ENCODE peak calls at places on chromosomes 2 and 18, in eight cellular contexts. F is AG10803, A is testis, I is HFF-Myc, Q is heart right ventricle, O is coronary artery, D is brain microvascular endothelial cell, H is PC-3. S is an unnamed sample.

GRCh38 chr18:79111483-79111882 is 42.3 kb downstream of the ATP9B start:
- DNase-seq in F (no peak), A (no peak), I (no peak), Q (no peak), O (no peak), D (no peak), H (no peak), S (no peak)

GRCh38 chr18:41771971-41772370 is 183.1 kb upstream of the PIK3C3 start:
- DNase-seq in F (no peak), A (no peak), I (no peak), Q (no peak), O (no peak), D (no peak), H (no peak), S (no peak)

GRCh38 chr2:53515435-53516332 is 251.9 kb upstream of the CHAC2 start:
- DNase-seq in F (no peak), A (peak), I (no peak), Q (no peak), O (no peak), D (no peak), H (peak), S (peak)

GRCh38 chr2:27095745-27096651 is 9.4 kb downstream of the KHK start:
- DNase-seq in F (peak), A (peak), I (no peak), Q (peak), O (no peak), D (peak), H (peak), S (peak)

GRCh38 chr18:66757946-66758345 is 154.1 kb upstream of the CDH19 start:
- DNase-seq in F (no peak), A (no peak), I (no peak), Q (no peak), O (no peak), D (no peak), H (no peak), S (no peak)

GRCh38 chr18:13239557-13239956 is 21.0 kb downstream of the LDLRAD4 start:
- DNase-seq in F (no peak), A (no peak), I (no peak), Q (no peak), O (peak), D (no peak), H (no peak), S (no peak)

GRCh38 chr18:64110692-64111480 is 38.0 kb downstream of the LINC00305 start:
- DNase-seq in F (no peak), A (no peak), I (no peak), Q (no peak), O (no peak), D (peak), H (no peak), S (peak)

GRCh38 chr2:120221616-120222015 is 1.6 kb downstream of the TMEM185B start:
- DNase-seq in F (no peak), A (peak), I (no peak), Q (no peak), O (peak), D (no peak), H (no peak), S (no peak)

GRCh38 chr2:54768772-54769428 is 45.4 kb downstream of the EML6 start:
- DNase-seq in F (peak), A (no peak), I (no peak), Q (no peak), O (no peak), D (no peak), H (no peak), S (no peak)

GRCh38 chr2:238754259-238754658 is 93.6 kb upstream of the TWIST2 start:
- DNase-seq in F (no peak), A (no peak), I (no peak), Q (no peak), O (no peak), D (no peak), H (peak), S (no peak)

GRCh38 chr18:13178976-13179375 is 39.6 kb upstream of the LDLRAD4 start:
- DNase-seq in F (no peak), A (no peak), I (peak), Q (no peak), O (no peak), D (no peak), H (peak), S (no peak)

GRCh38 chr2:168649105-168649504 is 153.3 kb upstream of the NOSTRIN start:
- DNase-seq in F (no peak), A (no peak), I (no peak), Q (peak), O (no peak), D (no peak), H (no peak), S (no peak)

GRCh38 chr18:24054130-24054529 is 39.6 kb downstream of the TTC39C start:
- DNase-seq in F (peak), A (no peak), I (no peak), Q (no peak), O (no peak), D (no peak), H (no peak), S (no peak)

GRCh38 chr18:8984131-8984670 is 118.3 kb upstream of the NDUFV2 start:
- DNase-seq in F (no peak), A (no peak), I (no peak), Q (no peak), O (no peak), D (no peak), H (no peak), S (no peak)

GRCh38 chr2:234836251-234836650 is 115.6 kb upstream of the SH3BP4 start:
- DNase-seq in F (no peak), A (peak), I (no peak), Q (no peak), O (no peak), D (no peak), H (no peak), S (no peak)

GRCh38 chr2:191593622-191594416 is 84.1 kb upstream of the NABP1 start:
- DNase-seq in F (peak), A (no peak), I (no peak), Q (no peak), O (no peak), D (no peak), H (peak), S (peak)

GRCh38 chr2:32472605-32473004 is 115.8 kb downstream of the BIRC6 start:
- DNase-seq in F (no peak), A (no peak), I (no peak), Q (no peak), O (no peak), D (no peak), H (no peak), S (no peak)

GRCh38 chr2:173191601-173192000 is 116.0 kb downstream of the MAP3K20 start:
- DNase-seq in F (peak), A (no peak), I (no peak), Q (no peak), O (no peak), D (peak), H (peak), S (no peak)

GRCh38 chr2:212936572-212936971 is 214.8 kb downstream of the IKZF2 start:
- DNase-seq in F (no peak), A (no peak), I (no peak), Q (no peak), O (no peak), D (no peak), H (no peak), S (no peak)

GRCh38 chr2:161983896-161984295 is 90.1 kb downstream of the DPP4 start:
- DNase-seq in F (no peak), A (no peak), I (peak), Q (no peak), O (no peak), D (peak), H (peak), S (peak)

GRCh38 chr2:196939381-196939780 is 12.9 kb upstream of the PGAP1 start:
- DNase-seq in F (peak), A (no peak), I (no peak), Q (no peak), O (no peak), D (peak), H (peak), S (peak)

GRCh38 chr2:144707927-144708326 is 188.0 kb upstream of the ZEB2 start:
- DNase-seq in F (peak), A (no peak), I (no peak), Q (no peak), O (no peak), D (peak), H (no peak), S (no peak)

GRCh38 chr2:68756178-68756577 is 21.6 kb downstream of the ARHGAP25 start:
- DNase-seq in F (no peak), A (no peak), I (no peak), Q (no peak), O (no peak), D (no peak), H (no peak), S (no peak)

GRCh38 chr18:9531791-9532410 is 56.6 kb downstream of the RALBP1 start:
- DNase-seq in F (peak), A (no peak), I (no peak), Q (no peak), O (no peak), D (peak), H (no peak), S (no peak)

GRCh38 chr2:45944075-45944474 is 292.6 kb downstream of the PRKCE start:
- DNase-seq in F (peak), A (no peak), I (peak), Q (no peak), O (peak), D (peak), H (peak), S (peak)

GRCh38 chr2:231807020-231807419 is 20.8 kb downstream of the COPS7B start:
- DNase-seq in F (peak), A (no peak), I (peak), Q (no peak), O (no peak), D (no peak), H (no peak), S (no peak)

GRCh38 chr2:241620419-241620769 is 16.6 kb downstream of the THAP4 start:
- DNase-seq in F (peak), A (no peak), I (no peak), Q (no peak), O (no peak), D (peak), H (peak), S (peak)

GRCh38 chr18:58241877-58242276 is 197.9 kb downstream of the NEDD4L start:
- DNase-seq in F (peak), A (no peak), I (no peak), Q (no peak), O (no peak), D (peak), H (peak), S (peak)

GRCh38 chr2:122203523-122203922 is 448.1 kb downstream of the TSN start:
- DNase-seq in F (peak), A (peak), I (no peak), Q (no peak), O (no peak), D (peak), H (peak), S (peak)

GRCh38 chr2:41922177-41922576 is 125.6 kb upstream of the PKDCC start:
- DNase-seq in F (peak), A (no peak), I (no peak), Q (no peak), O (peak), D (no peak), H (no peak), S (peak)

GRCh38 chr2:233807215-233807865 is 29.2 kb downstream of the MROH2A start:
- DNase-seq in F (no peak), A (peak), I (no peak), Q (no peak), O (peak), D (no peak), H (peak), S (no peak)

GRCh38 chr2:152558174-152559091 is 158.8 kb downstream of the PRPF40A start:
- DNase-seq in F (peak), A (no peak), I (peak), Q (no peak), O (no peak), D (peak), H (peak), S (peak)

GRCh38 chr2:165877565-165878550 is 75.7 kb downstream of the TTC21B start:
- DNase-seq in F (peak), A (no peak), I (no peak), Q (no peak), O (no peak), D (no peak), H (peak), S (peak)

DNA sequence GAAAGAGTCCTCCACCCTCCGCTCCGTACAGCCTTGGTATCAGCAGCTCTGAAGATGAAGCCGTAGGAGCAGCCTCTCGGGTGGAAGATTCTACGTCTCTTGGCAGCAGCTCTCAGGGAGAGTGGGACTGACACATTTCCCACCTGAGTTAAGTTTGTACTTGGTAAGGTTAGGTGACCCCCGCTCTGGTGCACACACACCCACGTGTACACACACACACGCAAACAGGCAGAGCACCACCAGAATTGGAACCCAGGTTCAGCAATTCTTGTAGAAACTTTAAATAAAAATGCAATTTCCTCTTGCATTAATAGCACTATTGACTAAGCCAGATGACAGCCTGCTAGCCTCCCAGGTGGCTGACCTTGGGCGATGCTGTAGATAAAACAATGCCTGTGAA is 111.5 kb downstream of the MBP start:
- DNase-seq in F (no peak), A (no peak), I (no peak), Q (no peak), O (no peak), D (no peak), H (no peak), S (no peak)
- TF ChIP-seq CTCF in F (no peak), A (no peak), I (no peak), Q (no peak), O (no peak), D (no peak), H (no peak), S (no peak)

DNA sequence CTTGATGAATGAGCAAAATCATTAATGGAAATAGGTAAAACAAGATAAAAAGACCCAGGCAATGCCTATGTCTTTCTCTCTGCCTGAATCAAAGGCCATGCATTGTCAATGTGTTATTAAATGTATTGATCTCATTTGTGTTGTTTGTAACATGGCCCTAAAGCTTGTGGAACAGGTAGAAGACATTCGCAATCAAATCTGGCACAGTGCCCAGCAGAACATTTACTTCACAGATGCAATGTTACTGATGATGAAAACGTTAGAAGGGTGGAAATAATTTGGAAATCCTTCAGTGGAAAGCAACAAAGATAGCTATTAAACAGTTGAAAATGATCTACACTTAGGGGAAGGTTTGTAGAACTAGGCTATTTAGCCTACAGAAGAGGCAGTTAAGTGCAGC is 368.3 kb downstream of the EPHA4 start:
- DNase-seq in F (no peak), A (no peak), I (no peak), Q (no peak), O (no peak), D (no peak), H (no peak), S (no peak)
- H3K4me3 ChIP-seq in F (no peak), A (no peak), I (no peak), Q (no peak), O (no peak), D (no peak), H (no peak), S (no peak)

GRCh38 chr2:101884423-101884822 is 107.3 kb upstream of the IL1R2 start:
- DNase-seq in F (no peak), A (no peak), I (no peak), Q (no peak), O (no peak), D (no peak), H (no peak), S (no peak)

GRCh38 chr2:101882948-101883347 is 108.8 kb upstream of the IL1R2 start:
- DNase-seq in F (no peak), A (no peak), I (no peak), Q (no peak), O (no peak), D (no peak), H (no peak), S (no peak)

GRCh38 chr2:101881131-101881530 is 110.6 kb upstream of the IL1R2 start:
- DNase-seq in F (peak), A (no peak), I (no peak), Q (no peak), O (no peak), D (no peak), H (peak), S (no peak)

GRCh38 chr2:101887328-101887727 is 104.4 kb upstream of the IL1R2 start:
- DNase-seq in F (no peak), A (no peak), I (no peak), Q (no peak), O (no peak), D (no peak), H (no peak), S (peak)

DNA sequence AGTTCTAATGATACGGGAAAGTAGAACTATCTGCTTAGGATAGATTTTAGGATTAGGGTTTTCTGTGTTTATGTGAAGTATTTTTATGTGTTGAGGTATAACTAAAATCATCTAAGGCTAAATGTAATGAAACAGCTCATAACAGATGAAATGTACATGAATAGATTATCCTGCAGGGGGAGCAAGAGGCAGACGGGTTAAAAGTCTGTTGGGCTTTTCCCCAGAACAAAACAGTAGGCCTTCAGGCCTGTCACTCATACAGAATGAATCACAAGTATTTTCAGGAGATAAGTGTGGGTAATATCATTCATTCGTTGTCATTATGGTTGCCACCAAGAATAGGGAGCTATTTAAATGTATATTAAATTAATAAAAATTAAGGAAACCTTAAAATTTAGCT is 107.9 kb upstream of the IL1R2 start:
- DNase-seq in F (peak), A (no peak), I (peak), Q (no peak), O (no peak), D (peak), H (peak), S (peak)
- TF ChIP-seq CTCF in F (peak), A (peak), I (peak), Q (peak), O (peak), D (peak), H (peak), S (peak)

GRCh38 chr2:9754532-9754887 is 88.8 kb upstream of the TAF1B start:
- DNase-seq in F (no peak), A (no peak), I (no peak), Q (no peak), O (no peak), D (no peak), H (no peak), S (no peak)

GRCh38 chr2:9753276-9753600 is 90.0 kb upstream of the TAF1B start:
- DNase-seq in F (peak), A (no peak), I (peak), Q (no peak), O (no peak), D (peak), H (peak), S (peak)

GRCh38 chr2:9753665-9754531 is 89.4 kb upstream of the TAF1B start:
- DNase-seq in F (no peak), A (no peak), I (no peak), Q (no peak), O (no peak), D (no peak), H (peak), S (no peak)

GRCh38 chr2:9751831-9752230 is 91.4 kb upstream of the TAF1B start:
- DNase-seq in F (no peak), A (no peak), I (no peak), Q (no peak), O (no peak), D (no peak), H (no peak), S (no peak)

DNA sequence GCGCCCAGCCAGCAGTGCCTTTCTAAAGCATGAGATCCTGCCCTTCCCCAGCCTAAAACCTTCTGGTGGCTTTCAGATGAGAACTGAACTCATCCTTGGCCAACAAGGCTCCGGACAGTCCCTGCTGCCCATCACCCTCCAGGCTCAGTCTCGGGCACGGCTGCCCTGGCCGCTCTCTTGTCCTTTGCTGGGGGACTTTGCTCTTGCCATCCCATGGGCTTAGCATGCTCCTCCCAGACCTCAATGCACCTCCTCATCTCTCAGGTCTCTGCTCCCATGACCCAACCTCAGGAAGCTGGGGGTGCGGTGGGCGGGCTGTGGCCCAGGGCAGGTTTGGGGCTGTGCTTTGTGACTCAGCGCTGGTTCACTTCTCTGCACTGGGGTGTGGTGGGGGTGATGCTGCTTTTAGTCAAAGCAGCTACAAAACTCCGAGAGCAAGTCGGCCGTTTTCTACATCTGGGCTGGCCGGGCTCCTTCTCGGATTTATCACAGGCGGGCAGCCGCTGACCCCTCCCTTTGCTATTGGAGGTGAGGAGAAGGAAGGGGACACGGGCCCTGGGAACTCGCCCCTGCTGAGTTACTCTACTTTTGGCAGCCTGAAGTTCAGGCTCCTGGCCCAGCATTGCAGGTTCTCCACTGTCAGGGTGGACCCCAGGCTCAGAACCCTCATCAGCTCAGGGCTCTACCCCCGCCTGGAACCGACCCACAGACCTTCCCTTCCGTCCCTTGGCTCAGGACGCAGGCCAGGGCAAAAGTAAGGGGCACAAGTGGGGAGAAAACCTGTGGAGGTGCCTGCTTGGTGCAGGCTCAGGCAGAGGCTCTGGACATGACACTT is 90.6 kb upstream of the TAF1B start:
- DNase-seq in F (peak), A (no peak), I (peak), Q (no peak), O (no peak), D (peak), H (peak), S (peak)
- H3K4me3 ChIP-seq in F (peak), A (no peak), I (peak), Q (no peak), O (no peak), D (peak), H (peak), S (no peak)